ENCODE peak calls at places on chromosomes 3 and 15, in ten cellular contexts. One of them, this sample, is unnamed.

GRCh38 chr15:91866971-91867372 is 13.5 kb downstream of the SLCO3A1 start:
- DNase-seq in BJ: no peak
- DNase-seq in A549: no peak
- DNase-seq in DND-41: peak; percentile 26
- DNase-seq in H1: no peak
- DNase-seq in IMR-90: no peak
- DNase-seq in fibroblast of lung: peak; percentile 32
- DNase-seq in transverse colon: no peak
- DNase-seq in fibroblast of the aortic adventitia: peak; percentile 79
- DNase-seq in breast epithelium: peak; percentile 84
- DNase-seq in this sample: no peak

GRCh38 chr3:30206051-30206450 is 400.4 kb upstream of the TGFBR2 start:
- DNase-seq in fibroblast of lung: no peak
- DNase-seq in BJ: no peak
- DNase-seq in fibroblast of the aortic adventitia: no peak
- DNase-seq in breast epithelium: no peak
- DNase-seq in H1: no peak
- DNase-seq in DND-41: no peak
- DNase-seq in A549: no peak
- DNase-seq in transverse colon: no peak
- DNase-seq in IMR-90: no peak
- DNase-seq in this sample: no peak

GRCh38 chr3:31968927-31969418 is 12.1 kb downstream of the OSBPL10 start:
- DNase-seq in BJ: no peak
- DNase-seq in transverse colon: no peak
- DNase-seq in DND-41: no peak
- DNase-seq in A549: peak; percentile 90
- DNase-seq in fibroblast of the aortic adventitia: peak; percentile 97
- DNase-seq in IMR-90: peak; percentile 93
- DNase-seq in breast epithelium: peak; percentile 44
- DNase-seq in H1: no peak
- DNase-seq in fibroblast of lung: peak; percentile 100
- DNase-seq in this sample: peak; percentile 94

GRCh38 chr3:194740859-194741486 is 55.3 kb downstream of the FAM43A start:
- DNase-seq in fibroblast of lung: peak; percentile 89
- DNase-seq in A549: peak; percentile 61
- DNase-seq in transverse colon: no peak
- DNase-seq in fibroblast of the aortic adventitia: peak; percentile 59
- DNase-seq in DND-41: no peak
- DNase-seq in BJ: peak; percentile 24
- DNase-seq in IMR-90: peak; percentile 41
- DNase-seq in breast epithelium: no peak
- DNase-seq in H1: no peak
- DNase-seq in this sample: no peak

GRCh38 chr15:81752149-81752942 is 293.5 kb downstream of the MEX3B start:
- DNase-seq in H1: no peak
- DNase-seq in fibroblast of the aortic adventitia: peak; percentile 54
- DNase-seq in breast epithelium: peak; percentile 78
- DNase-seq in DND-41: peak; percentile 26
- DNase-seq in IMR-90: peak; percentile 15
- DNase-seq in transverse colon: peak; percentile 21
- DNase-seq in fibroblast of lung: peak; percentile 3
- DNase-seq in A549: no peak
- DNase-seq in BJ: no peak
- DNase-seq in this sample: no peak

GRCh38 chr15:71219646-71220045 is 104.4 kb downstream of the THSD4 start:
- DNase-seq in fibroblast of the aortic adventitia: peak; percentile 96
- DNase-seq in IMR-90: peak; percentile 94
- DNase-seq in DND-41: no peak
- DNase-seq in breast epithelium: no peak
- DNase-seq in BJ: peak; percentile 74
- DNase-seq in transverse colon: no peak
- DNase-seq in H1: no peak
- DNase-seq in A549: no peak
- DNase-seq in fibroblast of lung: peak; percentile 79
- DNase-seq in this sample: peak; percentile 76

GRCh38 chr3:68256635-68257034 is 602.2 kb upstream of the SUCLG2 start:
- DNase-seq in A549: peak; percentile 5
- DNase-seq in breast epithelium: no peak
- DNase-seq in IMR-90: no peak
- DNase-seq in fibroblast of lung: no peak
- DNase-seq in fibroblast of the aortic adventitia: no peak
- DNase-seq in BJ: no peak
- DNase-seq in DND-41: peak; percentile 6
- DNase-seq in H1: no peak
- DNase-seq in transverse colon: no peak
- DNase-seq in this sample: no peak

GRCh38 chr3:55692295-55692957 is 205.3 kb upstream of the WNT5A start:
- DNase-seq in fibroblast of the aortic adventitia: no peak
- DNase-seq in H1: no peak
- DNase-seq in fibroblast of lung: no peak
- DNase-seq in breast epithelium: no peak
- DNase-seq in A549: no peak
- DNase-seq in DND-41: no peak
- DNase-seq in IMR-90: no peak
- DNase-seq in transverse colon: no peak
- DNase-seq in BJ: no peak
- DNase-seq in this sample: no peak

GRCh38 chr3:189727191-189727590 is 96.0 kb downstream of the TP63 start:
- DNase-seq in breast epithelium: no peak
- DNase-seq in fibroblast of lung: no peak
- DNase-seq in fibroblast of the aortic adventitia: no peak
- DNase-seq in BJ: no peak
- DNase-seq in H1: no peak
- DNase-seq in IMR-90: no peak
- DNase-seq in DND-41: no peak
- DNase-seq in A549: no peak
- DNase-seq in transverse colon: no peak
- DNase-seq in this sample: peak; percentile 18

DNA sequence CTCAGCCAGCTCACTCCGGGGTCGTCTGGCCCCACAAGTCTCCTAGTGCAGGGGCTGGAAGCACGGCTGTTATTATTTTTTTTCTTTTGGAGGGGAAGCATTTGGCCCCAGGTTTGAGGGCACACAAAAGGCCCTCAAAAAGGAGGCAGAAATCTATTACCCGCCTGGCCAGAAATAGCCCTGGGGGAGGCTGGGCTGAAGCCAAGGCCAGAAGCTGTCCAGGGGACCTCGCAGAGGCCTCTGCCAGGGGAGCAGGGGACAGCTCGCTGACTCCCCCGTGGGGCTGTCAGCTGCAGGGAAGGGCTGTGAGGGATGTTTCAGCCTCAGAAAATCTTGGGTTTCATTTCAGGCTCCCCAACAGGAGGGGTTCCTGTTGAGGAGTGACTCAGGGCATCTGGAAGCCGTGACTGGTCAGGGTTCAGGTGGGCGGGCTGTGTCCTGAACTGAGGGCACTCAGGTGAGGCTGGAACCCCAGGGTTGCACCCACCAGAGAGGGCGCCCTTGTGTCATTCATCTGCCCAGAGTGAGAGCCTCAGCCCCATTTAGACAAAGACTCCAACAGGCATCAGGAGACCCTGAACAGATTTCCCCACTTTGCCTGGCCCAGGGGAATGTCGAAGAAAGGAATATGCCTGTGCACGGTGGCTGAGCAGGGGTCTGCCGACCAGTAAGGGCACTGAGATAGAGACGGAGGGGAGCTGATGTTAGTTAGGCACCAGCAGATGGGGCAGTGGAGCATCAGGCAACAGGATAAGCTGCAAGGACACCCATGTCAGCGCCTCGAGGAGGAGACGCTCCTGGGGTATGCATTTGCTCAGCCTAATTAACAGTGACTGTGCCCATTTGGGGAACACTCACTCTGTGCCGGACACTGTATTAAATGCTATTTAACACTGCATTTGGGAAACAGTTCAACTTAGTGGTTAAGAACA is 43.5 kb upstream of the SLC6A11 start:
- DNase-seq in fibroblast of the aortic adventitia: peak; percentile 0
- DNase-seq in IMR-90: no peak
- DNase-seq in breast epithelium: no peak
- DNase-seq in H1: peak; percentile 43
- DNase-seq in transverse colon: no peak
- DNase-seq in BJ: no peak
- DNase-seq in DND-41: no peak
- DNase-seq in fibroblast of lung: peak; percentile 7
- DNase-seq in A549: peak; percentile 43
- DNase-seq in this sample: no peak
- TF ChIP-seq CTCF in fibroblast of the aortic adventitia: no peak
- TF ChIP-seq CTCF in IMR-90: peak; percentile 2
- TF ChIP-seq CTCF in breast epithelium: no peak
- TF ChIP-seq CTCF in H1: peak; percentile 59
- TF ChIP-seq CTCF in transverse colon: no peak
- TF ChIP-seq CTCF in BJ: no peak
- TF ChIP-seq CTCF in DND-41: peak; percentile 20
- TF ChIP-seq CTCF in fibroblast of lung: no peak
- TF ChIP-seq CTCF in A549: peak; percentile 59
- TF ChIP-seq CTCF in this sample: peak; percentile 26

DNA sequence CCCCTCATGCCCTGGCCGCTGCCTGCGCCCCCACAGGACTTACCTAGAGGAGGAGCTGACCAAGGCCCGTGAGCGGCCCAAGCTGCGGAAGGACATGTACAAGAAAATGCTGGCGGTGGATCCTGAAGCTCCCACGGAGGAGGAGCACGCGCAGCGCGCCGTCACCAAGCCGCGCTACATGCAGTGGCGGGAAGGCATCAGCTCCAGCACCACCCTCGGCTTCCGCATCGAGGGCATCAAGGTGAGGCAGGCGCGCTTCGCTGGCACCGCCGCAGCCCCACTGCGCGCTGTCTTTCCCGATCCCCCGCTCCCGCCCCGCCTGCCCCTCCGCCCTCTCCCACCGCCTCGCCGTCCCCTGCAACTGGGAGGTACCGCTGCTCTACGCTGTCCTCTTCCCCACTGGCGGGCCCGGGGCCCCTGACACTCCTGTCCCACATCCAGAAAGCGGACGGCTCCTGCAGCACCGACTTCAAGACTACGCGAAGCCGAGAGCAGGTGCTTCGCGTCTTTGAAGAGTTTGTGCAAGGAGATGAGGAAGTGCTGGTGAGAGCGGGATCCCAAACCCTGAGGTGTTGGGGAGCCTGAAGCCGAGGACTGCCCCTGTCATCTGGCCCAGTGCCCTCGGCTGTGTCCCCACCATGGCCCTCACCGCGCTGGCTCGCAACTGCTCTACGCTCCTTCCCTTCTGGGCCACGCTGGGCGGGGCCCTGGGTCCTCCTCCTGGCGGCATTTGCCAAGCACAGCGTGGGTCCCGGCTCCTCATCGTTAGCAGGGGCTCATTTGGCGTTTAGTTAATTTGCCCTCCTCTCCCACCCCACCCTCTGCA is 8.5 kb downstream of the ITPKA start:
- DNase-seq in transverse colon: no peak
- DNase-seq in IMR-90: no peak
- DNase-seq in DND-41: no peak
- DNase-seq in breast epithelium: no peak
- DNase-seq in fibroblast of lung: no peak
- DNase-seq in fibroblast of the aortic adventitia: no peak
- DNase-seq in BJ: no peak
- DNase-seq in A549: no peak
- DNase-seq in H1: no peak
- DNase-seq in this sample: no peak
- H3K4me3 ChIP-seq in transverse colon: peak overlapping the region; percentile 14
- H3K4me3 ChIP-seq in IMR-90: no peak overlapping the region
- H3K4me3 ChIP-seq in DND-41: no peak overlapping the region
- H3K4me3 ChIP-seq in breast epithelium: peak overlapping the region; percentile 36
- H3K4me3 ChIP-seq in fibroblast of lung: no peak overlapping the region
- H3K4me3 ChIP-seq in fibroblast of the aortic adventitia: no peak overlapping the region
- H3K4me3 ChIP-seq in BJ: no peak overlapping the region
- H3K4me3 ChIP-seq in A549: no peak overlapping the region
- H3K4me3 ChIP-seq in H1: peak overlapping the region; percentile 53
- H3K4me3 ChIP-seq in this sample: no peak overlapping the region

DNA sequence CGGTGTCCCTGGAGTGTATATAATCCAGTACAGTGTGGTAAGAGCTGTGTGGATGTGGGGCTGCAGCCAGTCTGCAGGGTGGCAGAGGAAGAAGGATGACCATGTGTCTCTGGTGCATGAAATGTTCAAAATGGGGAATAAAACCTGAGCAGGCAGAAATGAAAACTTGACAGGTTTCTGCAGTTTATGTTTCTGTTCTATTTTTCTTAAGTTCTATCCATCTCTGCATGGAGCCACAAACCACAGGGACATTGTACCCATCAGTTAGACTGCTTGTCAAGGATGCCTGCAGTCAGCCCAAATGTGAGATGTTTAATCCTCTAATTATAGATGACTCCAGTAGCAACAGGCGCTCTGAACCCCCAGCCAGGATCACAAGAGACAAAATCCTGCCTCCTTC is 216.7 kb downstream of the IL20RB start:
- DNase-seq in DND-41: no peak
- DNase-seq in H1: no peak
- DNase-seq in fibroblast of the aortic adventitia: no peak
- DNase-seq in fibroblast of lung: no peak
- DNase-seq in transverse colon: no peak
- DNase-seq in A549: no peak
- DNase-seq in breast epithelium: no peak
- DNase-seq in BJ: no peak
- DNase-seq in IMR-90: no peak
- DNase-seq in this sample: no peak
- TF ChIP-seq CTCF in DND-41: no peak
- TF ChIP-seq CTCF in H1: no peak
- TF ChIP-seq CTCF in fibroblast of the aortic adventitia: no peak
- TF ChIP-seq CTCF in fibroblast of lung: no peak
- TF ChIP-seq CTCF in transverse colon: no peak
- TF ChIP-seq CTCF in A549: no peak
- TF ChIP-seq CTCF in breast epithelium: no peak
- TF ChIP-seq CTCF in BJ: no peak
- TF ChIP-seq CTCF in IMR-90: no peak
- TF ChIP-seq CTCF in this sample: no peak

GRCh38 chr3:20049275-20049674 is 9.0 kb downstream of the KAT2B start:
- DNase-seq in transverse colon: no peak
- DNase-seq in H1: no peak
- DNase-seq in BJ: no peak
- DNase-seq in A549: no peak
- DNase-seq in IMR-90: no peak
- DNase-seq in DND-41: no peak
- DNase-seq in fibroblast of the aortic adventitia: no peak
- DNase-seq in fibroblast of lung: no peak
- DNase-seq in breast epithelium: no peak
- DNase-seq in this sample: no peak

GRCh38 chr3:20046556-20046955 is 6.3 kb downstream of the KAT2B start:
- DNase-seq in H1: no peak
- DNase-seq in BJ: no peak
- DNase-seq in fibroblast of the aortic adventitia: no peak
- DNase-seq in A549: no peak
- DNase-seq in fibroblast of lung: no peak
- DNase-seq in IMR-90: no peak
- DNase-seq in DND-41: no peak
- DNase-seq in transverse colon: no peak
- DNase-seq in breast epithelium: no peak
- DNase-seq in this sample: no peak

GRCh38 chr3:20047341-20047779 is 7.1 kb downstream of the KAT2B start:
- DNase-seq in breast epithelium: no peak
- DNase-seq in fibroblast of lung: no peak
- DNase-seq in IMR-90: no peak
- DNase-seq in DND-41: no peak
- DNase-seq in H1: no peak
- DNase-seq in transverse colon: no peak
- DNase-seq in BJ: no peak
- DNase-seq in fibroblast of the aortic adventitia: no peak
- DNase-seq in A549: no peak
- DNase-seq in this sample: no peak

GRCh38 chr3:20051123-20051806 is 11.0 kb downstream of the KAT2B start:
- DNase-seq in A549: no peak
- DNase-seq in fibroblast of lung: no peak
- DNase-seq in BJ: no peak
- DNase-seq in DND-41: no peak
- DNase-seq in IMR-90: no peak
- DNase-seq in transverse colon: no peak
- DNase-seq in fibroblast of the aortic adventitia: no peak
- DNase-seq in H1: no peak
- DNase-seq in breast epithelium: no peak
- DNase-seq in this sample: no peak

GRCh38 chr3:20047940-20048339 is 7.7 kb downstream of the KAT2B start:
- DNase-seq in transverse colon: no peak
- DNase-seq in DND-41: no peak
- DNase-seq in BJ: no peak
- DNase-seq in A549: no peak
- DNase-seq in H1: no peak
- DNase-seq in IMR-90: no peak
- DNase-seq in fibroblast of lung: no peak
- DNase-seq in breast epithelium: no peak
- DNase-seq in fibroblast of the aortic adventitia: peak; percentile 52
- DNase-seq in this sample: no peak
- H3K4me3 ChIP-seq in transverse colon: no peak overlapping the region
- H3K4me3 ChIP-seq in DND-41: no peak overlapping the region
- H3K4me3 ChIP-seq in BJ: no peak overlapping the region
- H3K4me3 ChIP-seq in A549: no peak overlapping the region
- H3K4me3 ChIP-seq in H1: no peak overlapping the region
- H3K4me3 ChIP-seq in IMR-90: no peak overlapping the region
- H3K4me3 ChIP-seq in fibroblast of lung: peak overlapping the region; percentile 2
- H3K4me3 ChIP-seq in breast epithelium: no peak overlapping the region
- H3K4me3 ChIP-seq in fibroblast of the aortic adventitia: peak overlapping the region; percentile 5
- H3K4me3 ChIP-seq in this sample: no peak overlapping the region